ENCODE peak calls at places on chromosomes 11 and 22, in ten cellular contexts. W is neural crest cell; S is lower lobe of right lung; X is CD4-positive, alpha-beta memory T cell; G is DMS153; C is T-helper 2 cell; U is amniotic stem cell; N is fibroblast of lung; D is cerebellar cortex; A is heart right ventricle. J is an unnamed sample.

GRCh38 chr22:33851985-33852384 is 68.3 kb downstream of the LARGE1 start:
- DNase-seq in N (no peak), A (no peak), C (no peak), D (no peak), U (no peak), X (no peak), G (no peak), S (no peak), W (no peak), J (no peak)

GRCh38 chr22:31681625-31682345 is 19.8 kb upstream of the PISD start:
- DNase-seq in S (no peak), D (no peak), X (no peak), C (no peak), U (no peak), N (peak), W (no peak), G (no peak), A (no peak), J (no peak)

GRCh38 chr22:30262917-30263741 is 3.5 kb downstream of the OSM start:
- DNase-seq in D (peak), W (peak), X (peak), N (peak), A (peak), S (peak), C (peak), U (no peak), G (no peak), J (no peak)

GRCh38 chr11:120207517-120207916 is 3.3 kb upstream of the OAF start:
- DNase-seq in S (no peak), C (no peak), W (no peak), U (no peak), D (no peak), A (no peak), N (no peak), G (no peak), X (no peak), J (no peak)

GRCh38 chr11:70174846-70175764 is 28.0 kb upstream of the FADD start:
- DNase-seq in S (no peak), C (no peak), X (no peak), U (no peak), D (no peak), N (no peak), A (no peak), W (peak), G (peak), J (no peak)

GRCh38 chr22:33842006-33842354 is 78.3 kb downstream of the LARGE1 start:
- DNase-seq in A (no peak), C (no peak), W (no peak), S (no peak), D (no peak), U (no peak), N (no peak), X (no peak), G (no peak), J (no peak)

GRCh38 chr11:45609337-45609736 is 56.1 kb downstream of the CHST1 start:
- DNase-seq in C (no peak), D (no peak), A (no peak), W (no peak), N (no peak), S (no peak), X (no peak), G (no peak), U (no peak), J (no peak)

GRCh38 chr11:60377737-60378136 is 595 bp upstream of the MS4A7 start:
- DNase-seq in C (no peak), A (peak), U (no peak), G (no peak), D (no peak), W (no peak), N (no peak), S (peak), X (no peak), J (no peak)

GRCh38 chr11:77141034-77141433 is 13.0 kb downstream of the MYO7A start:
- DNase-seq in D (no peak), A (no peak), X (no peak), U (no peak), C (no peak), G (peak), N (peak), W (no peak), S (no peak), J (no peak)

GRCh38 chr22:38271927-38272372 is 860 bp downstream of the TMEM184B start:
- DNase-seq in D (peak), S (peak), X (peak), G (peak), W (no peak), N (no peak), A (no peak), C (no peak), U (no peak), J (no peak)

GRCh38 chr11:2796508-2797180 is 88.9 kb downstream of the CDKN1C start:
- DNase-seq in X (no peak), N (no peak), W (no peak), S (peak), G (no peak), D (no peak), A (no peak), C (no peak), U (no peak), J (no peak)